ENCODE peak calls at places on chromosomes 3 and 15, in seven cellular contexts. C is amygdala; T is renal cortical epithelial cell; D is PC-9; A is progenitor cell of endocrine pancreas; R is GM10248; S is activated T-helper 9 cell treated with anti-CD3 and anti-CD28 coated beads, Interleukin-2, amount 50 U/mL, for 16 hours. Q is an unnamed sample.

GRCh38 chr15:52394020-52394608 is 98.5 kb upstream of the MYO5C start:
- DNase-seq in C (no peak), T (peak; percentile 3), D (no peak), A (no peak), R (no peak), S (no peak), Q (no peak)

GRCh38 chr15:82966671-82967071 is 14.2 kb upstream of the HOMER2 start:
- DNase-seq in C (no peak), T (no peak), D (no peak), A (no peak), R (peak; percentile 29), S (no peak), Q (no peak)

GRCh38 chr3:123338021-123338619 is 110.8 kb downstream of the ADCY5 start:
- DNase-seq in C (no peak), T (no peak), D (no peak), A (no peak), R (no peak), S (no peak), Q (no peak)

GRCh38 chr3:47261301-47261700 is 21.3 kb downstream of the KIF9 start:
- DNase-seq in C (no peak), T (peak; percentile 25), D (no peak), A (no peak), R (no peak), S (no peak), Q (no peak)

GRCh38 chr15:92290359-92290992 is 103.2 kb upstream of the ST8SIA2 start:
- DNase-seq in C (no peak), T (no peak), D (no peak), A (no peak), R (no peak), S (no peak), Q (no peak)

GRCh38 chr15:68383161-68384074 is 48.5 kb downstream of the ITGA11 start:
- DNase-seq in C (no peak), T (peak; percentile 35), D (no peak), A (no peak), R (peak; percentile 81), S (no peak), Q (no peak)

GRCh38 chr3:195046441-195046840 is 224.5 kb downstream of the XXYLT1 start:
- DNase-seq in C (no peak), T (no peak), D (peak; percentile 10), A (no peak), R (no peak), S (no peak), Q (no peak)

GRCh38 chr3:128253150-128253549 is 99.9 kb downstream of the EEFSEC start:
- DNase-seq in C (no peak), T (no peak), D (no peak), A (no peak), R (no peak), S (no peak), Q (no peak)

GRCh38 chr15:45399381-45400212 is 21.3 kb upstream of the GATM start:
- DNase-seq in C (no peak), T (peak; percentile 76), D (peak; percentile 50), A (no peak), R (no peak), S (no peak), Q (peak; percentile 18)

GRCh38 chr15:47750740-47751262 is 33.5 kb downstream of the SEMA6D start:
- DNase-seq in C (no peak), T (no peak), D (no peak), A (no peak), R (no peak), S (no peak), Q (no peak)

Q was measured in hypothalamus.